ENCODE peak calls at places on chromosome X, in eight cellular contexts. W, T, O, Y, M, H, X and G are unnamed samples.

GRCh38 chrX:17682259-17682658 is 55.0 kb upstream of the SCML1 start:
- DNase-seq in W (no peak), O (no peak), Y (no peak), M (no peak), H (no peak), T (no peak), X (no peak), G (no peak)

GRCh38 chrX:27890611-27891010 is 82.8 kb downstream of the MAGEB10 start:
- DNase-seq in O (no peak), H (peak), M (no peak), W (peak), T (no peak), X (no peak), Y (no peak), G (no peak)

GRCh38 chrX:108036298-108036973 is 8.4 kb upstream of the VSIG1 start:
- DNase-seq in H (no peak), M (no peak), W (peak), X (no peak), T (no peak), Y (no peak), O (no peak), G (no peak)

GRCh38 chrX:118729043-118729652 is 1.7 kb downstream of the IL13RA1 start:
- DNase-seq in X (no peak), H (no peak), T (no peak), Y (no peak), W (no peak), O (no peak), M (no peak), G (no peak)

GRCh38 chrX:51144828-51145442 is 187.7 kb upstream of the NUDT10 start:
- DNase-seq in W (peak), T (no peak), X (no peak), M (no peak), Y (peak), H (peak), O (peak), G (no peak)

GRCh38 chrX:134484039-134484438 is 24.1 kb downstream of the HPRT1 start:
- DNase-seq in H (peak), W (peak), Y (peak), M (no peak), X (no peak), T (no peak), O (no peak), G (no peak)

GRCh38 chrX:24659106-24659505 is 12.0 kb upstream of the PCYT1B start:
- DNase-seq in M (no peak), T (no peak), O (no peak), X (no peak), H (no peak), Y (no peak), W (no peak), G (no peak)

GRCh38 chrX:40041915-40042314 is 55.8 kb downstream of the BCOR start:
- DNase-seq in O (no peak), X (no peak), Y (peak), H (no peak), W (no peak), M (no peak), T (no peak), G (no peak)

GRCh38 chrX:112761239-112762207 is 79.1 kb downstream of the AMOT start:
- DNase-seq in O (no peak), M (no peak), H (no peak), X (no peak), Y (no peak), T (no peak), W (no peak), G (no peak)

GRCh38 chrX:123580871-123581270 is 152.0 kb downstream of the THOC2 start:
- DNase-seq in X (no peak), O (no peak), Y (no peak), W (no peak), M (no peak), T (no peak), H (no peak), G (no peak)

GRCh38 chrX:40734956-40735317 is 405 bp downstream of the MED14 start:
- DNase-seq in X (no peak), T (peak), M (no peak), Y (no peak), W (peak), H (no peak), O (no peak), G (no peak)

GRCh38 chrX:25534096-25534495 is 518.3 kb upstream of the ARX start:
- DNase-seq in O (no peak), H (no peak), M (no peak), Y (no peak), T (no peak), W (no peak), X (no peak), G (no peak)

GRCh38 chrX:2487366-2487765 is 13.4 kb downstream of the DHRSX start:
- DNase-seq in M (no peak), T (no peak), Y (no peak), X (no peak), W (no peak), H (no peak), O (no peak), G (no peak)